ENCODE peak calls at places on chromosomes 12 and 14, in nine cellular contexts. Q is NB4, F is foreskin fibroblast, N is A549, A is pancreas, U is AG10803, D is hepatocyte, V is OCI-LY7, Z is K562. K is an unnamed sample.

GRCh38 chr14:76326918-76327689 is 48.8 kb upstream of the ESRRB start:
- DNase-seq in D (no peak), Z (no peak), U (no peak), A (no peak), N (no peak), V (no peak), F (no peak), Q (peak; percentile 20), K (no peak)

GRCh38 chr14:52315355-52315718 is 1.2 kb downstream of the PTGER2 start:
- DNase-seq in V (no peak), U (no peak), A (no peak), N (no peak), Z (no peak), D (no peak), F (no peak), Q (peak; percentile 66), K (no peak)

GRCh38 chr12:33322519-33322918 is 117.1 kb downstream of the SYT10 start:
- DNase-seq in Q (peak; percentile 11), U (no peak), Z (peak; percentile 57), N (peak; percentile 9), D (no peak), A (no peak), V (no peak), F (no peak), K (no peak)

GRCh38 chr12:106865685-106866084 is 90.0 kb upstream of the TMEM263 start:
- DNase-seq in Q (no peak), N (no peak), D (no peak), U (no peak), A (no peak), Z (no peak), V (no peak), F (no peak), K (no peak)

GRCh38 chr12:12693111-12693671 is 2.8 kb downstream of the GPR19 start:
- DNase-seq in A (no peak), Z (no peak), U (no peak), F (no peak), N (no peak), D (no peak), Q (no peak), V (no peak), K (no peak)

GRCh38 chr12:46661161-46661845 is 164.5 kb downstream of the SLC38A4 start:
- DNase-seq in F (peak; percentile 77), U (peak; percentile 90), Q (peak; percentile 89), Z (peak; percentile 67), A (peak; percentile 12), D (peak; percentile 75), V (peak; percentile 39), N (peak; percentile 90), K (peak; percentile 62)

GRCh38 chr14:44291516-44291915 is 215.6 kb downstream of the FSCB start:
- DNase-seq in N (no peak), Q (no peak), D (no peak), Z (no peak), F (no peak), V (no peak), A (no peak), U (no peak), K (no peak)

GRCh38 chr14:22871962-22872832 is 657 bp downstream of the LRP10 start:
- DNase-seq in U (peak; percentile 76), D (peak; percentile 92), N (peak; percentile 90), V (peak; percentile 80), Z (peak; percentile 93), F (peak; percentile 72), A (peak; percentile 76), Q (peak; percentile 75), K (peak; percentile 60)

GRCh38 chr14:32023540-32023939 is 53.6 kb upstream of the ARHGAP5 start:
- DNase-seq in V (no peak), N (no peak), Q (no peak), U (no peak), F (no peak), D (no peak), A (no peak), Z (no peak), K (no peak)

GRCh38 chr14:32413967-32414640 is 85.0 kb downstream of the AKAP6 start:
- DNase-seq in U (no peak), Q (no peak), V (no peak), A (no peak), D (no peak), F (no peak), Z (no peak), N (no peak), K (peak; percentile 15)

GRCh38 chr14:51581017-51581881 is 70.5 kb upstream of the FRMD6 start:
- DNase-seq in V (no peak), U (peak; percentile 77), A (no peak), N (peak; percentile 55), Q (no peak), Z (no peak), F (peak; percentile 63), D (peak; percentile 33), K (no peak)

GRCh38 chr14:60931206-60931605 is 49.7 kb downstream of the TRMT5 start:
- DNase-seq in A (no peak), Z (no peak), N (no peak), D (no peak), U (no peak), V (peak; percentile 28), F (no peak), Q (no peak), K (no peak)

GRCh38 chr14:55624913-55625312 is 44.9 kb downstream of the KTN1 start:
- DNase-seq in Z (no peak), A (no peak), U (peak; percentile 33), Q (no peak), V (no peak), F (no peak), D (no peak), N (no peak), K (no peak)

GRCh38 chr12:64665506-64665905 is 55.2 kb downstream of the RASSF3 start:
- DNase-seq in Q (no peak), Z (no peak), V (peak; percentile 48), A (peak; percentile 67), D (no peak), F (no peak), N (no peak), U (no peak), K (no peak)

GRCh38 chr12:64658892-64659481 is 48.7 kb downstream of the RASSF3 start:
- DNase-seq in Q (no peak), D (no peak), F (no peak), N (no peak), V (no peak), A (no peak), U (no peak), Z (no peak), K (no peak)

GRCh38 chr12:64663019-64663418 is 52.7 kb downstream of the RASSF3 start:
- DNase-seq in A (no peak), F (no peak), Z (no peak), D (no peak), V (no peak), N (no peak), U (no peak), Q (no peak), K (no peak)

GRCh38 chr12:64656429-64656828 is 46.1 kb downstream of the RASSF3 start:
- DNase-seq in U (no peak), A (peak; percentile 29), N (no peak), Q (no peak), Z (peak; percentile 45), D (peak; percentile 32), F (no peak), V (no peak), K (no peak)

DNA sequence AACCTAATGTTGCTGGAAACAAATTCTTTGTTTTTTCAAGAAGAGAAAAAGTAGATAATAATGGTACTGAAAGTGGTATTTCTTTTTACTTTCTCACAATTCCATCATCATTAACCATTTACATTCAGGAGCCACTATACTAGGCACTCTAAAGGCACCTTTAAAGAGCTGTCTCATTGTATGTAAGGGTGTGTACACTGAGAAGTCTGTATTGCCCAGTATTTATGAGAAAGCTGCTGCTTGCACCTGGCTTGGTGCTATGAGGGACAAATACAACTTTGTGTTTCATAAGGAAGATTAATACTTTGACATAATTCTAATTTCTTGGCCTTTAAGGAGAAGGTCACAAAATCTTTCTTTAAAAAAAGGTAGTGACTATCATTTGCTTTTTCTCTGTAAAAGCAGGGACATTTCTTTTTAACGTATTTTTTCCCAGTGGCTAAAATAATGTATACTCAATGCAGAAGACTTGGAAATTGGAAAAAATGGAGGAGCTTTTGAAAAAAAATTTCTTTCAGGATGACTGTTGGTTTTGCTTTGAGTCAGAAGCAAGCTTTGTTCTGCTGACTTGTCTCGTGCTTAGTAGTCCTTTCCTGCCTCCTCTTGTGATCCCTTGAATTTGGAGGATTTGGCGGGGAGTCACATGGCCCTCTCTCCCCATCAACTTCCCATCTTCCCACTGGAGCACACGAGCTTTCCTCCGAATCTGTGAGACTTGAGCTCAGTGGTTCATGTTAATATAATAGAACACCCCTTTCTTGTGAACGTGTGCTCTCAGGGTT is 50.1 kb downstream of the RASSF3 start:
- DNase-seq in A (no peak), F (no peak), N (no peak), D (no peak), V (no peak), Z (no peak), Q (no peak), U (no peak), K (no peak)
- H3K4me3 ChIP-seq in A (no peak overlapping the region), F (no peak overlapping the region), N (no peak overlapping the region), D (no peak overlapping the region), V (no peak overlapping the region), Z (no peak overlapping the region), Q (no peak overlapping the region), U (no peak overlapping the region), K (no peak overlapping the region)

GRCh38 chr14:90760591-90761316 is 55.5 kb downstream of the TTC7B start:
- DNase-seq in V (peak; percentile 15), A (no peak), Q (peak; percentile 34), D (peak; percentile 26), U (peak; percentile 12), F (peak; percentile 22), N (peak; percentile 55), Z (peak; percentile 40), K (no peak)
- TF ChIP-seq CTCF in V (peak; percentile 79), A (peak; percentile 34), Q (peak; percentile 58), D (peak; percentile 44), U (peak; percentile 63), F (peak; percentile 54), N (peak; percentile 48), Z (peak; percentile 67), K (peak; percentile 70)

DNA sequence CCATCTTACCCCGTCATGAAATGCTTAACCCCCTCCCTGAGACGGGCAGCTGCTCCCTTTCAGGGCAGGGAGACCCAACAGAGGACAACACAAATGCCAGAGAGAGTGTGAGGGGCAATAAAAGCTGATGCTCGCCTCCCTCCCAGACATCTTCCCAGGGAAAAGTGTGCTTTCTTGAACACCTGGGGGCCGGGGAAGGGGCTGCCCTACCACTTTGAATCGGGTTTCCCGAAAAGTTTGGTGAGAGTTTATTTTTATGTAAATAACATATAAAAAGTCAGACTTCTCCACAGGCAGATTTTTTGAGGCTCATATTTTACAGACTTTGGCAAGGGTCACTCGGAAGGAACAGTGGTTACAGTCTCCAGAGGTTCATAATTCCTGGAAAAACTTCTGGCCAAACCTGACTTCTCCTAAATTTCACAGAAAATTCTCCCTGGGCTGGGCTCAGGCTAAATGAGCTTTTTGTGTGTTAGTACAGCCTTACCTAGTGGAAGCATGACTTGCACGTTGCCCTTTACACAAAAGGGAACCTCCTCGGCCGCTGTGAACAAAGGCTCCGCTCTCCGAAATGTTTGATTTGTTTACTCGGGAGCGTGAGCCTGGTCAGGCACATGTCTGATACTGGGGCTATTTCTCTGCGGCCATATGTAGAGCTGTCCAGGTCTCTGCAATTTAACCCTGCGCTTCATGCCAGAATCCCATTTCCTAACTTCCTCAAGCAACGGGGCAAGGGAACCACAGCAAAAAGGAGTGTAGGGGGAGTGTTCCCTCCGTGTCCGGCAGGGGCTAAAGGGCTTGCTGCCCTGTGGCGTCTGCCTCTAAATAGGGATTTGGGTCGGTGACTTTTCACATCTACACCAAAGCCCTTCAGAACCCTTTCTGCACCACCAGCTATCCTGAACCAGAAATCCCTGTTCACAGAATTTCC is 3.4 kb downstream of the RTL1 start:
- DNase-seq in N (no peak), A (no peak), F (no peak), U (no peak), D (peak; percentile 37), Z (peak; percentile 38), V (no peak), Q (peak; percentile 28), K (no peak)
- H3K4me3 ChIP-seq in N (no peak overlapping the region), A (no peak overlapping the region), F (no peak overlapping the region), U (no peak overlapping the region), D (no peak overlapping the region), Z (no peak overlapping the region), V (no peak overlapping the region), Q (no peak overlapping the region), K (no peak overlapping the region)

GRCh38 chr12:118299791-118300460 is 72.8 kb downstream of the TAOK3 start:
- DNase-seq in V (peak; percentile 11), Q (peak; percentile 61), U (no peak), F (no peak), D (no peak), Z (peak; percentile 18), A (no peak), N (no peak), K (no peak)
- TF ChIP-seq CTCF in V (peak; percentile 49), Q (peak; percentile 30), U (peak; percentile 5), F (no peak), D (no peak), Z (no peak), A (no peak), N (no peak), K (no peak)

K was measured in LNCaP clone FGC.